ENCODE peak calls at places on chromosomes 7 and 10, in six cellular contexts. I, B, J, Q, V and Z are unnamed samples.

GRCh38 chr10:96387601-96388000 is 28.8 kb upstream of the OPALIN start:
- DNase-seq in I (no peak), B (no peak), J (no peak), Q (no peak), V (no peak), Z (no peak)

GRCh38 chr7:110573862-110574528 is 516.9 kb upstream of the LRRN3 start:
- DNase-seq in I (no peak), B (no peak), J (no peak), Q (no peak), V (no peak), Z (no peak)

GRCh38 chr7:39810204-39810642 is 139.8 kb upstream of the CDK13 start:
- DNase-seq in I (no peak), B (no peak), J (no peak), Q (no peak), V (no peak), Z (no peak)

GRCh38 chr7:129188372-129188891 is at the start of gene SMO:
- DNase-seq in I (peak), B (peak), J (peak), Q (peak), V (no peak), Z (peak)

GRCh38 chr10:27699778-27700177 is 45.8 kb downstream of the MKX start:
- DNase-seq in I (no peak), B (no peak), J (no peak), Q (no peak), V (no peak), Z (no peak)

GRCh38 chr10:11238893-11239292 is 221.2 kb downstream of the CELF2 start:
- DNase-seq in I (no peak), B (no peak), J (no peak), Q (no peak), V (no peak), Z (no peak)

GRCh38 chr10:63331586-63331985 is 134.2 kb downstream of the JMJD1C start:
- DNase-seq in I (no peak), B (no peak), J (no peak), Q (no peak), V (no peak), Z (no peak)

GRCh38 chr7:70271617-70272081 is 673.4 kb downstream of the AUTS2 start:
- DNase-seq in I (no peak), B (no peak), J (no peak), Q (no peak), V (no peak), Z (no peak)

GRCh38 chr7:29289156-29290021 is 94.8 kb downstream of the CHN2 start:
- DNase-seq in I (no peak), B (peak), J (no peak), Q (peak), V (peak), Z (no peak)

DNA sequence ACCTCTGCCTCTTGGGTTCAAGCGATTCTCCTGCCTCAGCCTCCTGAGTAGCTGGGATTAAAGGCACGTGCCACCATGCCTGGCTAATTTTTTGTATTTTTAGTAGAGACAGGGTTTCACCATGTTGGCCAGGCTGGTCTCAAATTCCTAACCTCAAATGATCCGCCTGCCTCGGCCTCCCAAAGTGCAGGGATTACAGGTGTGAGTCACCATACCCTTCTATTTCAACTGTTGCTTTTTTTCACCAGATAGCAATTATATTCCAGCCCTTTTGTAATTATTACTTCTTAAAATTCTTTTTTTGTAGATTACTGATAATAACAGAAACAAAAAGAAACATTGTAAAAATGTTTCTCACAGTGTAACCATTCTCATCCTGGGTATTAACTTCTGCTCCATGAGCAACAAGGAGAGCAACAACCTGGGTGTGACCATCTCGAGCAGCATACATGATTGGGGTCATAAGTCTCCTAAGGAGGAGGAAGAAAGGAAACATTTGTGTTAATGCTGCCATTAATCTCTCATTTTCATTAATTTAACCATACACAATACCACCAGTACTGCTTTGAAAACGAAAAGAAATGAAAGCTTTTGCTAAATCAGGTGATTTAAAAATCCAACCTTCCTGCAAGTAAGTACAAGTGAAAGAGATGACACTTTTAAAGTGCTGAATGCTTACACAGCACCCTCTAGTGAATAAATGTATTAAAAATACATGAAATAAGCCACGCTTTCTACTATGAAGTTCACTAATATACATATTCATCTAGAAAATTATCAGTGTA is 41.8 kb downstream of the ASZ1 start:
- DNase-seq in I (no peak), B (no peak), J (no peak), Q (no peak), V (peak), Z (no peak)
- TF ChIP-seq CTCF in I (peak), B (peak), J (peak), Q (no peak), V (peak), Z (peak)

DNA sequence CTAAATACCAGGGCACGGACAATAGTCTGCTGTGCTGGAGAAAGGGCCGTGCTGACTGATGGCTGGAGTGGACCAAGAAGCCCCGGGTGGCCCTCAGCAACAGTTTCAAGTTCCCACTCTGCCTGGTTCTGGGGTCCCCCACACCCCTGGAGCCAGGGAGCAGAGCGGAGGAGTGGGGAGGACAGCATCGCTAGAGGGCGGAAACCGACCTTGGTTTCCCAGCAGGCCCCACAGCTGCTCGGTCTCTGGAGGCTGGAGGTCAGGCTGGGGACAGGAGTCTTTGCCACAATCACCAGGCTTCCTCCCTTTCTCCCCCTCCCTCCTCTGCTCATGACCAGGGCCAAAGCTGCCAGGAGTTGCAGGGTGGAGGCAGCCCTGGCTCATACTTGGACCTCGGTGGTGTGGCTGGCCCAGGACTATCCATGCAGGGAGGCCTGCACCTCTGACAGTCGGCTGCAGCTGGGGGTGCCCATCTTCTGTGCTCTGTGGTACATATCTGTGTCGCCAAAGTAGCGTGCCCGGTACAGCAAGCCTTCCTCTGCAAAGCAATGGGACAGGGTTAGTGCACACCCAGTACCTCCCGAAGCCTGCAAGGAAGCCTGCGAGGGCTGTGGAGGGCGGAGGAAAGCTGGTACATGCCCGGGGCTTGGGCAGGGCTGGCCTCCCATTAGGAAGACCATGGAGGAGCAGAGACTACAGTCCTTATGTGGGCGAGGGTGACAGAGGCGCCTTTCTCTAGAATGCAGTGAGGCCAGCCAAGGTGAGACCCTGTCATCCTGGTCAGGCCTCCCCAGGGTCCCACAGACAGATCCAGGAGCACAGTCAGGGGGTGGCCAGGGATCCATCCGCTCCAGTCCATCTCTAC is 19.1 kb downstream of the DNAJB12 start:
- DNase-seq in I (peak), B (peak), J (peak), Q (peak), V (peak), Z (peak)
- TF ChIP-seq POLR2A in I (no peak), B (no peak), J (no peak), Q (peak), V (no peak), Z (no peak)

DNA sequence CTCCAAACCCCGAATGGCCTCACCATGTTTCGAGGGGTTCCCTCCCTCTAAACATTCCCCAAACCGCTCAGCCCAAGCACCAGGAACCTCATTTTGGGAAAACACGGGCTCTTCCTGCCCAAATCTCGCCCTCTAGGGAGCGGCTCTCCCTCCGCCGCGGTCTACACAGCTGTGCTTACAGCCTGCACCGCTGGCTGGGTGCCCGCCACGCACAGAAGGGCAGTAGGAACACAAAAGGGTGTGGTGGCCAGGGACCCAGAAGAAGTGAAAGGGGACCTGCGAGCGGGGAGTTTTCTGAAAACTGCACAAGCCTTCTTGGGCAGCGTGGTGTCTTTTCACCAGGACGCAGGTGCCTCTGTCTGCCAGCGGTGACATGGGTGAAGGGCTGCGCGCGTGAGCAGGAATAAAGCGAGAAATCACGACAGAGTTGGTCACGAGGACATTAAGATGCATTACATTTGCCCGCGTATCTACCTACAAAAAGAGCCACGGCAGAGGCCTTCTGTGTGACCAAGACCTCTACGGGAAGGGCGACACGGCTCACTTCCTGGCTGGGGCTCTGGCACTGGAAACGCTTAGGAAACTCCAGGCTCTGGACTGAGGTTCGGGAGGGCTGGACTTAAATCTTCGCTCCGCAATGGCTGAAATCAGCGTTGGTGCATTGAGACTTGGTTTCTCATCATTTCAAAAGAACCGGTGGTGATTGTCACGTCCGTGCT is 171.7 kb downstream of the LSM5 start:
- DNase-seq in I (peak), B (no peak), J (no peak), Q (no peak), V (no peak), Z (peak)
- H3K4me3 ChIP-seq in I (peak), B (no peak), J (no peak), Q (peak), V (no peak), Z (no peak)

GRCh38 chr10:100826983-100827818 is 81.8 kb downstream of the PAX2 start:
- DNase-seq in I (no peak), B (no peak), J (peak), Q (peak), V (peak), Z (peak)
- TF ChIP-seq CTCF in I (peak), B (no peak), J (no peak), Q (peak), V (no peak), Z (peak)

DNA sequence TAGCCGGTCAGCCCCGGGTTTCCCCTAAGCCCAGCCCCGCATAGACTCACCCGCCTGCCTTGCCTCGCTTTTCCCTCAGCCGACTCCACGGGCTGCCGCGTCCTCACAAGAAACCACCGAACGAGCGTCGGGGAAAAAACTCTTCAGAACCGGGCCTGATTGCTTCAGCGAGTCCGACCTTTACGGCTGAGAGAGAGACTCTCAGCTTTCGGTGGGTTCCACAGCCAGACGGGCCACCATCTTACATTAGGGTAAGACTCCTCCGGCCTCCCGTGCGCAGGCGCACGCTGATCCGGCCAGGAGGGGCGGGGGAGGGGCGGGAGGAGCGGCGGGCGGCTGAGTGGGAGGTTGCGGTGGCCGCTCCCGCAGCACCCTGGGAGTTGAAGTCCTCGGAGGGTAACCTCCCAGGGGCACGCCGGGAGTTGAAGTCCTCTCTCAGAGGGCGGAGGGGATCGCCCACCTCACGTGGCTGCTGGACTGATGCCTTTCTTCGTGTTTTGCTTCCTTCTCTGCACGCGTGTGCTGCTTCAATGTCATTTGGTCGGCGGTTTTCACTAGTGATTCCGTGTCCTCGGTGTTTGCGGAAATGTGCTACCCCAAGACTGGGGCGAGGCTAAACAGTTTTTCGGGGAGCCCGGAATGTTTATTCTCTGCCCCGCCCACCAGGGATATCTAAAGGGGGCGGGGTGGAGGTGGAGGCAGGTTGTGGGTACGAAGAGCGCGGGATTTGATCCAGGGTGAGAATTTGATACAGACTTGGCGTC is at the start of gene CNOT4:
- DNase-seq in I (peak), B (peak), J (peak), Q (peak), V (peak), Z (peak)
- TF ChIP-seq POLR2A in I (no peak), B (peak), J (peak), Q (peak), V (peak), Z (peak)

DNA sequence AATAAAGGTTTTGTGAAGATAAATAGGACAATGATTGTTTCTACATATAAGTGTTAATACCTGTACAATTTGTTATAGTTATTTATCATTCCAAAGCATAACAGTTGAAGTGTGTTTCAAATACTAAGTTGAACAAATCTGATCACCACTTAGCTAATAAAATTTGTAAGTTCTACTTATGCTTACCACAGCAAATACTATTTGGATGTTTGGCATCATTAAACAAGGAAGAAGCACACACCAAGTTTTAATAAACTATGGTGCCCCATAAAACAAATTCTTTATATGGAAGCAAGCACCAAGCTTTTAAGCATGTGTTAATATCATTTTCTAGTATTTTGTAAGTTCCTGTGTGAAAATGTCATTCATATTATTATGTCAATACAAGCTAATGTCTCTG is 9.5 kb downstream of the SKAP2 start:
- DNase-seq in I (no peak), B (no peak), J (no peak), Q (no peak), V (no peak), Z (no peak)
- H3K4me3 ChIP-seq in I (no peak), B (no peak), J (no peak), Q (no peak), V (no peak), Z (no peak)

GRCh38 chr7:115603416-115603815 is 427.1 kb downstream of the TFEC start:
- DNase-seq in I (no peak), B (no peak), J (no peak), Q (no peak), V (peak), Z (no peak)
- TF ChIP-seq CTCF in I (no peak), B (no peak), J (peak), Q (no peak), V (no peak), Z (no peak)

DNA sequence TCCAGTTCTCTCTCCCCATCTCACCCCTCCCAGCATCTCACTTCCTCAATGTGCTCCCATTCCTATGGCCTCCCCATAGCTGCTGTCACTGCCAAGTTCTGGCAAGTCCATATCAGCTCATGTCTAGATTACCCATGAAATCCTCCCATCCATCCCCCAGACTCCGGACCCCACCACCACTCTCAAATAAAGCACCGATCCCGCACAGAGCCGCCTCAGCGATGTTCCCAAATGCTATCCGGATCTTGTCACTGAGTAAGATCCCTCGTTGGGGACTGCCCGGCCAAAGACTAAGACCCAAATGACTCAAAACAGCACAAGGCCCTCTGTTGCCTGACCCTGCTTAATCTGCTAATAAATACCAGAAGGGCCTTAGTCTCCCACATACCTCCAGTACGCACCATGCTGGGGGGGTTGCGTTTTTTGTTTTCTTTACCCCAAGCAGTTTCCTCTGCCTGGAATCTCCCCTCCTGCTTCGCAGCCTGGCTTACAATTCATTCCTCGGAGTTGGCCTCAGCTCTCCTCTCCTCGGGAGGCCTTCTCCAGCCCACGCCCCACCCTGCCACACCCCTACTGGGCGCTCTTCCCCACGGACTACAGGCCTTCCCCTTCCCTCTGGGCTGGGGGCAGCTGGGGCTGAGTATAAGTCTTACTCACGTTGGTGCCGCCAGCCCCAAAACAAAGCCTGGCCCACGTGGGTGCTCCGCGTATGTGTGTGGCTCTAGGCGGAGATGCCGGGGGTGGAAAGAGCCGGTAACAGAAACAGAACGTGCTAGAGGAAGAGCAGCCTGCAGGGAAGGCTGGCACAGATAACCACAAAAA is 1.8 kb upstream of the DUSP5 start:
- DNase-seq in I (peak), B (peak), J (peak), Q (peak), V (no peak), Z (no peak)
- TF ChIP-seq POLR2A in I (no peak), B (no peak), J (no peak), Q (no peak), V (no peak), Z (no peak)

DNA sequence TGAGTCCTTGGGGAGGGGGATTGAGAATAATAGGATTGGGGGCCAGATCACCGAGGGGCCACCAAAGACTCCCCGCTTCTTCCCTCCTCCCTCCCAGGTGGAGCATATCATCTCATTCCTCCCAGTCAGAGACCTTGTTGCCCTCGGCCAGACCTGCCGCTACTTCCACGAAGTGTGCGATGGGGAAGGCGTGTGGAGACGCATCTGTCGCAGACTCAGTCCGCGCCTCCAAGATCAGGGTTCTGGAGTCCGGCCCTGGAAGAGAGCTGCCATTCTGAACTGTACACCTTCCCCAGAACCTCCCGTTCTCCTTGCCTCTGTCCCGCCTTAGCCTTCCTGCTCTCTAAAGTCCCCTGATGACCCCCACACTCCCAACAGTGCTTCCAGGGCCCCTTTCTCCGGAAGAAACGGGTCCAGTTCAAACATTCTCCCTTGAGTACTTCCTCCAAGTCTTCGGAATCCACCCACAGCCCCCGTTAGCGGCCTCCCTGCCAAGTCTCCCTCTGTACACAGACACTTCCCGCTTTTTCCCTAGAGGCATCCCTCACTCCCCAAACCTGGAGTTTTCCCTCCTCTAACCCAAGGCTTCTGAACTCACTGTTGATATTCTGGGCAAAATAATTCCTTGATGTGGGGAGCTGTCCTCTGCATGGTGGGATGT is 4.1 kb downstream of the FBXO24 start:
- DNase-seq in I (no peak), B (no peak), J (no peak), Q (no peak), V (no peak), Z (no peak)
- H3K4me3 ChIP-seq in I (peak), B (peak), J (no peak), Q (no peak), V (no peak), Z (no peak)